ENCODE peak calls at places on chromosomes 2 and 18, in eight cellular contexts. O is mucosa of gallbladder; I is ecto neural progenitor cell; C is stimulated activated CD4-positive, alpha-beta T cell treated with anti-CD3 and anti-CD28 coated beads, Interleukin-12 subunit alpha, Interleukin-12 subunit beta, amount 100 ng/mL, for 4 hours; R is cerebellar nuclear complex; D is effector memory CD8-positive, alpha-beta T cell; V is mucosa of descending colon; Z is astrocyte of the cerebellum. H is an unnamed sample.

GRCh38 chr2:171794918-171795317 is 99.1 kb downstream of the SLC25A12 start:
- DNase-seq in O (no peak), Z (no peak), I (peak; percentile 67), R (no peak), C (no peak), D (no peak), V (no peak), H (no peak)

GRCh38 chr2:179068991-179069643 is 19.2 kb upstream of the CCDC141 start:
- DNase-seq in Z (no peak), I (no peak), R (no peak), C (no peak), V (no peak), D (no peak), O (no peak), H (no peak)

GRCh38 chr2:94725543-94725942 is 145.7 kb upstream of the TEKT4 start:
- DNase-seq in C (no peak), Z (no peak), I (no peak), D (no peak), R (no peak), V (no peak), O (no peak), H (no peak)

GRCh38 chr2:46010925-46011490 is 286.2 kb upstream of the EPAS1 start:
- DNase-seq in D (no peak), C (no peak), R (no peak), Z (peak; percentile 52), O (no peak), I (no peak), V (no peak), H (peak; percentile 31)

GRCh38 chr2:237073552-237073951 is 12.1 kb upstream of the COPS8 start:
- DNase-seq in O (no peak), Z (no peak), V (no peak), R (no peak), D (no peak), C (no peak), I (no peak), H (no peak)

GRCh38 chr2:187541086-187542085 is 12.8 kb downstream of the TFPI start:
- DNase-seq in O (peak; percentile 29), C (no peak), V (no peak), I (no peak), R (no peak), D (no peak), Z (peak; percentile 88), H (no peak)

GRCh38 chr18:69523582-69523981 is 122.9 kb downstream of the DOK6 start:
- DNase-seq in C (no peak), V (no peak), I (no peak), O (no peak), D (no peak), R (no peak), Z (no peak), H (no peak)

GRCh38 chr2:120552079-120552478 is 183.6 kb upstream of the GLI2 start:
- DNase-seq in I (no peak), Z (no peak), O (no peak), V (no peak), R (no peak), D (no peak), C (no peak), H (no peak)

GRCh38 chr2:236823230-236823629 is 253.6 kb downstream of the ACKR3 start:
- DNase-seq in Z (no peak), D (no peak), C (no peak), O (no peak), V (no peak), I (no peak), R (no peak), H (no peak)

GRCh38 chr2:144414324-144414845 is 105.5 kb downstream of the ZEB2 start:
- DNase-seq in O (no peak), Z (peak; percentile 53), V (no peak), C (no peak), R (no peak), D (no peak), I (no peak), H (no peak)

GRCh38 chr18:32358075-32358474 is 112.6 kb downstream of the GAREM1 start:
- DNase-seq in C (no peak), Z (no peak), D (no peak), O (no peak), V (no peak), R (no peak), I (no peak), H (no peak)

GRCh38 chr2:59190518-59190917 is 949.4 kb upstream of the FANCL start:
- DNase-seq in D (no peak), O (no peak), I (no peak), Z (no peak), V (no peak), C (no peak), R (no peak), H (no peak)